ENCODE peak calls at places on chromosomes 4 and X, in nine cellular contexts. One of them, this sample, is unnamed. For H3K4me1, the result is how much of the 10 kb centered on the place peaks cover.

GRCh38 chrX:51608071-51608470 is 10.6 kb downstream of the CENPVL3 start:
- DNase-seq in mesendoderm: no peak
- DNase-seq in A549: no peak
- DNase-seq in astrocyte: peak
- DNase-seq in effector memory CD4-positive, alpha-beta T cell: no peak
- DNase-seq in heart left ventricle: no peak
- DNase-seq in pancreas: no peak
- DNase-seq in tibial artery: no peak
- DNase-seq in Caco-2: no peak
- DNase-seq in this sample: no peak

GRCh38 chr4:24477919-24478318 is 106.4 kb downstream of the DHX15 start:
- DNase-seq in mesendoderm: peak
- DNase-seq in A549: no peak
- DNase-seq in astrocyte: peak
- DNase-seq in effector memory CD4-positive, alpha-beta T cell: no peak
- DNase-seq in heart left ventricle: peak
- DNase-seq in pancreas: no peak
- DNase-seq in tibial artery: no peak
- DNase-seq in Caco-2: no peak
- DNase-seq in this sample: peak

GRCh38 chr4:8911311-8912088 is 39.9 kb upstream of the HMX1 start:
- DNase-seq in mesendoderm: no peak
- DNase-seq in A549: no peak
- DNase-seq in astrocyte: no peak
- DNase-seq in effector memory CD4-positive, alpha-beta T cell: no peak
- DNase-seq in heart left ventricle: peak
- DNase-seq in pancreas: no peak
- DNase-seq in tibial artery: peak
- DNase-seq in Caco-2: peak
- DNase-seq in this sample: no peak

GRCh38 chrX:44253573-44253942 is 89.9 kb downstream of the EFHC2 start:
- DNase-seq in mesendoderm: no peak
- DNase-seq in A549: no peak
- DNase-seq in astrocyte: no peak
- DNase-seq in effector memory CD4-positive, alpha-beta T cell: no peak
- DNase-seq in heart left ventricle: no peak
- DNase-seq in pancreas: no peak
- DNase-seq in tibial artery: no peak
- DNase-seq in Caco-2: no peak
- DNase-seq in this sample: no peak

GRCh38 chrX:53681661-53682060 is 4.9 kb downstream of the HUWE1 start:
- DNase-seq in mesendoderm: no peak
- DNase-seq in A549: no peak
- DNase-seq in astrocyte: peak
- DNase-seq in effector memory CD4-positive, alpha-beta T cell: no peak
- DNase-seq in heart left ventricle: no peak
- DNase-seq in pancreas: no peak
- DNase-seq in tibial artery: no peak
- DNase-seq in Caco-2: no peak
- DNase-seq in this sample: no peak

GRCh38 chrX:74534569-74535038 is 79.8 kb downstream of the RLIM start:
- DNase-seq in mesendoderm: peak
- DNase-seq in A549: no peak
- DNase-seq in astrocyte: peak
- DNase-seq in effector memory CD4-positive, alpha-beta T cell: no peak
- DNase-seq in heart left ventricle: no peak
- DNase-seq in pancreas: no peak
- DNase-seq in tibial artery: no peak
- DNase-seq in Caco-2: no peak
- DNase-seq in this sample: no peak

GRCh38 chr4:21451032-21451431 is 497.5 kb downstream of the KCNIP4 start:
- DNase-seq in mesendoderm: peak
- DNase-seq in A549: no peak
- DNase-seq in astrocyte: peak
- DNase-seq in effector memory CD4-positive, alpha-beta T cell: no peak
- DNase-seq in heart left ventricle: no peak
- DNase-seq in pancreas: no peak
- DNase-seq in tibial artery: no peak
- DNase-seq in Caco-2: no peak
- DNase-seq in this sample: no peak

GRCh38 chrX:47321386-47321785 is 49.0 kb upstream of the ZNF157 start:
- DNase-seq in mesendoderm: peak
- DNase-seq in A549: peak
- DNase-seq in astrocyte: peak
- DNase-seq in effector memory CD4-positive, alpha-beta T cell: no peak
- DNase-seq in heart left ventricle: peak
- DNase-seq in pancreas: peak
- DNase-seq in tibial artery: peak
- DNase-seq in Caco-2: no peak
- DNase-seq in this sample: peak

GRCh38 chrX:155718964-155719586 is 106.3 kb upstream of the TMLHE start:
- DNase-seq in mesendoderm: no peak
- DNase-seq in A549: no peak
- DNase-seq in astrocyte: no peak
- DNase-seq in effector memory CD4-positive, alpha-beta T cell: no peak
- DNase-seq in heart left ventricle: peak
- DNase-seq in pancreas: no peak
- DNase-seq in tibial artery: no peak
- DNase-seq in Caco-2: no peak
- DNase-seq in this sample: no peak

GRCh38 chrX:50154429-50154828 is 46.4 kb downstream of the AKAP4 start:
- DNase-seq in mesendoderm: no peak
- DNase-seq in A549: no peak
- DNase-seq in astrocyte: no peak
- DNase-seq in effector memory CD4-positive, alpha-beta T cell: no peak
- DNase-seq in heart left ventricle: no peak
- DNase-seq in pancreas: no peak
- DNase-seq in tibial artery: no peak
- DNase-seq in Caco-2: no peak
- DNase-seq in this sample: no peak

GRCh38 chrX:121036951-121037350 is 10.5 kb upstream of the GLUD2 start:
- DNase-seq in mesendoderm: no peak
- DNase-seq in A549: no peak
- DNase-seq in astrocyte: no peak
- DNase-seq in effector memory CD4-positive, alpha-beta T cell: no peak
- DNase-seq in heart left ventricle: no peak
- DNase-seq in pancreas: no peak
- DNase-seq in tibial artery: no peak
- DNase-seq in Caco-2: no peak
- DNase-seq in this sample: no peak

GRCh38 chr4:504076-504475 is 5.1 kb downstream of the PIGG start:
- DNase-seq in mesendoderm: no peak
- DNase-seq in A549: no peak
- DNase-seq in astrocyte: peak
- DNase-seq in effector memory CD4-positive, alpha-beta T cell: no peak
- DNase-seq in heart left ventricle: no peak
- DNase-seq in pancreas: no peak
- DNase-seq in tibial artery: no peak
- DNase-seq in Caco-2: no peak
- DNase-seq in this sample: no peak

GRCh38 chrX:68995386-68995779 is 166.6 kb downstream of the EFNB1 start:
- DNase-seq in mesendoderm: no peak
- DNase-seq in A549: no peak
- DNase-seq in astrocyte: no peak
- DNase-seq in effector memory CD4-positive, alpha-beta T cell: no peak
- DNase-seq in heart left ventricle: no peak
- DNase-seq in pancreas: no peak
- DNase-seq in tibial artery: no peak
- DNase-seq in Caco-2: no peak
- DNase-seq in this sample: no peak

GRCh38 chrX:331772-332495 is 13.3 kb upstream of the GTPBP6 start:
- DNase-seq in mesendoderm: no peak
- DNase-seq in A549: no peak
- DNase-seq in astrocyte: no peak
- DNase-seq in effector memory CD4-positive, alpha-beta T cell: no peak
- DNase-seq in heart left ventricle: no peak
- DNase-seq in pancreas: peak
- DNase-seq in tibial artery: no peak
- DNase-seq in Caco-2: no peak
- DNase-seq in this sample: no peak

GRCh38 chr4:13151178-13151577 is 333.0 kb downstream of the RAB28 start:
- DNase-seq in mesendoderm: no peak
- DNase-seq in A549: no peak
- DNase-seq in astrocyte: no peak
- DNase-seq in effector memory CD4-positive, alpha-beta T cell: no peak
- DNase-seq in heart left ventricle: no peak
- DNase-seq in pancreas: no peak
- DNase-seq in tibial artery: no peak
- DNase-seq in Caco-2: no peak
- DNase-seq in this sample: no peak

GRCh38 chr4:74018771-74019170 is 19.7 kb downstream of the CXCL3 start:
- DNase-seq in mesendoderm: no peak
- DNase-seq in A549: no peak
- DNase-seq in astrocyte: no peak
- DNase-seq in effector memory CD4-positive, alpha-beta T cell: no peak
- DNase-seq in heart left ventricle: no peak
- DNase-seq in pancreas: no peak
- DNase-seq in tibial artery: no peak
- DNase-seq in Caco-2: no peak
- DNase-seq in this sample: no peak

GRCh38 chr4:91058345-91058744 is 931.2 kb downstream of the CCSER1 start:
- DNase-seq in mesendoderm: no peak
- DNase-seq in A549: no peak
- DNase-seq in astrocyte: peak
- DNase-seq in effector memory CD4-positive, alpha-beta T cell: no peak
- DNase-seq in heart left ventricle: no peak
- DNase-seq in pancreas: no peak
- DNase-seq in tibial artery: no peak
- DNase-seq in Caco-2: no peak
- DNase-seq in this sample: no peak

GRCh38 chr4:52939739-52940138 is 77.6 kb downstream of the RASL11B start:
- DNase-seq in mesendoderm: peak
- DNase-seq in A549: no peak
- DNase-seq in astrocyte: no peak
- DNase-seq in effector memory CD4-positive, alpha-beta T cell: no peak
- DNase-seq in heart left ventricle: no peak
- DNase-seq in pancreas: peak
- DNase-seq in tibial artery: no peak
- DNase-seq in Caco-2: no peak
- DNase-seq in this sample: no peak

DNA sequence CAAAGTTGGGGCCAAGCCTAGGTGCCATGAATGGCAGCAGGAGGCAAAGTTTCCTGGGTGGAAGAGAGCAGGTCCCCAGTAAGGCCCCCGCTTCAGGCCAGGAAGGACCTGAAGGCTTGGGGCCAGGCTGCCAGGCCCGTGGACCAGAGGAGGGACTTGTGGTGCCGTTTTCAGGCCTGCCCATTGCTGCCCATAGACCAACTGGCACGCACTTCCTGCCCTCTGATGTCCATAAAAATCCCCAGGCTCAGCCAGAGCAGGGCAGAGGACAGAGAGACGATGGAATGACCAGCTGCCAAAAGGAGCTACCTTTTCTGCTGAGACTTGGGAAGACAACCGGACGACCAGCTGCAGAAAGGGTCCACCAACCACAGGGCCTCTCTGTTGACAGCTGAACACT is 1205.5 kb downstream of the ARAP2 start:
- DNase-seq in mesendoderm: no peak
- DNase-seq in A549: no peak
- DNase-seq in astrocyte: no peak
- DNase-seq in effector memory CD4-positive, alpha-beta T cell: no peak
- DNase-seq in heart left ventricle: no peak
- DNase-seq in pancreas: peak
- DNase-seq in tibial artery: no peak
- DNase-seq in Caco-2: no peak
- DNase-seq in this sample: no peak
- H3K4me1 ChIP-seq in mesendoderm: under half
- H3K4me1 ChIP-seq in A549: under half
- H3K4me1 ChIP-seq in astrocyte: under half
- H3K4me1 ChIP-seq in effector memory CD4-positive, alpha-beta T cell: under half
- H3K4me1 ChIP-seq in heart left ventricle: under half
- H3K4me1 ChIP-seq in pancreas: under half
- H3K4me1 ChIP-seq in tibial artery: under half
- H3K4me1 ChIP-seq in Caco-2: under half
- H3K4me1 ChIP-seq in this sample: under half

GRCh38 chrX:13125188-13125587 is 80.8 kb upstream of the FAM9C start:
- DNase-seq in mesendoderm: no peak
- DNase-seq in A549: no peak
- DNase-seq in astrocyte: no peak
- DNase-seq in effector memory CD4-positive, alpha-beta T cell: no peak
- DNase-seq in heart left ventricle: no peak
- DNase-seq in pancreas: no peak
- DNase-seq in tibial artery: no peak
- DNase-seq in Caco-2: no peak
- DNase-seq in this sample: no peak

GRCh38 chrX:13123247-13123856 is 78.9 kb upstream of the FAM9C start:
- DNase-seq in mesendoderm: no peak
- DNase-seq in A549: peak
- DNase-seq in astrocyte: no peak
- DNase-seq in effector memory CD4-positive, alpha-beta T cell: no peak
- DNase-seq in heart left ventricle: no peak
- DNase-seq in pancreas: no peak
- DNase-seq in tibial artery: no peak
- DNase-seq in Caco-2: no peak
- DNase-seq in this sample: no peak

GRCh38 chrX:13126785-13127184 is 82.4 kb upstream of the FAM9C start:
- DNase-seq in mesendoderm: no peak
- DNase-seq in A549: no peak
- DNase-seq in astrocyte: peak
- DNase-seq in effector memory CD4-positive, alpha-beta T cell: no peak
- DNase-seq in heart left ventricle: no peak
- DNase-seq in pancreas: no peak
- DNase-seq in tibial artery: no peak
- DNase-seq in Caco-2: no peak
- DNase-seq in this sample: no peak

GRCh38 chrX:13121020-13121419 is 76.6 kb upstream of the FAM9C start:
- DNase-seq in mesendoderm: no peak
- DNase-seq in A549: no peak
- DNase-seq in astrocyte: no peak
- DNase-seq in effector memory CD4-positive, alpha-beta T cell: no peak
- DNase-seq in heart left ventricle: no peak
- DNase-seq in pancreas: no peak
- DNase-seq in tibial artery: no peak
- DNase-seq in Caco-2: no peak
- DNase-seq in this sample: no peak

GRCh38 chrX:13123857-13124345 is 79.5 kb upstream of the FAM9C start:
- DNase-seq in mesendoderm: no peak
- DNase-seq in A549: peak
- DNase-seq in astrocyte: peak
- DNase-seq in effector memory CD4-positive, alpha-beta T cell: no peak
- DNase-seq in heart left ventricle: no peak
- DNase-seq in pancreas: no peak
- DNase-seq in tibial artery: no peak
- DNase-seq in Caco-2: no peak
- DNase-seq in this sample: no peak
- H3K4me1 ChIP-seq in mesendoderm: under half
- H3K4me1 ChIP-seq in A549: half or more
- H3K4me1 ChIP-seq in astrocyte: under half
- H3K4me1 ChIP-seq in effector memory CD4-positive, alpha-beta T cell: under half
- H3K4me1 ChIP-seq in heart left ventricle: under half
- H3K4me1 ChIP-seq in pancreas: under half
- H3K4me1 ChIP-seq in tibial artery: half or more
- H3K4me1 ChIP-seq in Caco-2: under half
- H3K4me1 ChIP-seq in this sample: under half

GRCh38 chr4:54061067-54061466 is 3.3 kb downstream of the CHIC2 start:
- DNase-seq in mesendoderm: no peak
- DNase-seq in A549: no peak
- DNase-seq in astrocyte: no peak
- DNase-seq in effector memory CD4-positive, alpha-beta T cell: no peak
- DNase-seq in heart left ventricle: no peak
- DNase-seq in pancreas: no peak
- DNase-seq in tibial artery: no peak
- DNase-seq in Caco-2: no peak
- DNase-seq in this sample: no peak
- H3K4me1 ChIP-seq in mesendoderm: under half
- H3K4me1 ChIP-seq in A549: under half
- H3K4me1 ChIP-seq in astrocyte: under half
- H3K4me1 ChIP-seq in effector memory CD4-positive, alpha-beta T cell: under half
- H3K4me1 ChIP-seq in heart left ventricle: under half
- H3K4me1 ChIP-seq in pancreas: under half
- H3K4me1 ChIP-seq in tibial artery: half or more
- H3K4me1 ChIP-seq in Caco-2: under half
- H3K4me1 ChIP-seq in this sample: under half

GRCh38 chr4:38146383-38146782 is 186.2 kb downstream of the PTTG2 start:
- DNase-seq in mesendoderm: no peak
- DNase-seq in A549: no peak
- DNase-seq in astrocyte: no peak
- DNase-seq in effector memory CD4-positive, alpha-beta T cell: no peak
- DNase-seq in heart left ventricle: no peak
- DNase-seq in pancreas: no peak
- DNase-seq in tibial artery: no peak
- DNase-seq in Caco-2: no peak
- DNase-seq in this sample: no peak
- H3K4me1 ChIP-seq in mesendoderm: under half
- H3K4me1 ChIP-seq in A549: under half
- H3K4me1 ChIP-seq in astrocyte: under half
- H3K4me1 ChIP-seq in effector memory CD4-positive, alpha-beta T cell: under half
- H3K4me1 ChIP-seq in heart left ventricle: under half
- H3K4me1 ChIP-seq in pancreas: under half
- H3K4me1 ChIP-seq in tibial artery: under half
- H3K4me1 ChIP-seq in Caco-2: under half
- H3K4me1 ChIP-seq in this sample: under half